ENCODE peak calls at places on chromosomes 11 and 22, in ten cellular contexts. Y, M, Z, A, L, Q, G, K, E and T are unnamed samples.

GRCh38 chr11:80993561-80993960 is 1552.7 kb upstream of the TENM4 start:
- DNase-seq in Y (no peak), M (no peak), Z (no peak), A (no peak), L (no peak), Q (no peak), G (no peak), K (no peak), E (no peak), T (no peak)

GRCh38 chr11:118953265-118953664 is 2.8 kb upstream of the UPK2 start:
- DNase-seq in Y (peak; percentile 23), M (no peak), Z (no peak), A (no peak), L (peak; percentile 21), Q (no peak), G (no peak), K (no peak), E (peak; percentile 4), T (peak; percentile 63)

GRCh38 chr22:40694409-40694808 is 15.1 kb downstream of the MCHR1 start:
- DNase-seq in Y (peak; percentile 35), M (no peak), Z (no peak), A (no peak), L (no peak), Q (no peak), G (no peak), K (no peak), E (no peak), T (no peak)

GRCh38 chr11:12704049-12704448 is 29.8 kb downstream of the TEAD1 start:
- DNase-seq in Y (peak; percentile 73), M (no peak), Z (no peak), A (no peak), L (no peak), Q (no peak), G (no peak), K (no peak), E (no peak), T (no peak)

GRCh38 chr11:116366451-116366850 is 406.3 kb downstream of the BUD13 start:
- DNase-seq in Y (no peak), M (no peak), Z (no peak), A (no peak), L (no peak), Q (no peak), G (no peak), K (no peak), E (no peak), T (no peak)

GRCh38 chr11:79021601-79022000 is 419.2 kb downstream of the TENM4 start:
- DNase-seq in Y (no peak), M (no peak), Z (no peak), A (no peak), L (no peak), Q (no peak), G (no peak), K (no peak), E (no peak), T (no peak)

GRCh38 chr22:28426346-28427132 is 253.1 kb downstream of the TTC28 start:
- DNase-seq in Y (no peak), M (no peak), Z (no peak), A (no peak), L (no peak), Q (no peak), G (no peak), K (no peak), E (no peak), T (no peak)

GRCh38 chr11:114877976-114878375 is 199.6 kb downstream of the NXPE2 start:
- DNase-seq in Y (no peak), M (no peak), Z (no peak), A (no peak), L (no peak), Q (no peak), G (no peak), K (peak; percentile 35), E (no peak), T (no peak)

GRCh38 chr11:20113147-20113435 is 47.2 kb downstream of the DBX1 start:
- DNase-seq in Y (no peak), M (no peak), Z (peak; percentile 31), A (no peak), L (no peak), Q (no peak), G (no peak), K (no peak), E (no peak), T (no peak)

GRCh38 chr22:44003776-44004460 is 20.2 kb upstream of the PARVB start:
- DNase-seq in Y (no peak), M (no peak), Z (no peak), A (no peak), L (no peak), Q (no peak), G (no peak), K (peak; percentile 57), E (no peak), T (no peak)

GRCh38 chr11:2562181-2562581 is 117.4 kb downstream of the KCNQ1 start:
- DNase-seq in Y (no peak), M (peak; percentile 36), Z (peak; percentile 43), A (no peak), L (no peak), Q (peak; percentile 36), G (no peak), K (no peak), E (peak; percentile 69), T (no peak)

GRCh38 chr11:96341237-96342130 is 1.5 kb downstream of the MAML2 start:
- DNase-seq in Y (peak; percentile 70), M (peak; percentile 70), Z (peak; percentile 36), A (no peak), L (peak; percentile 35), Q (peak; percentile 87), G (no peak), K (no peak), E (peak; percentile 86), T (peak; percentile 45)

GRCh38 chr11:44464741-44465140 is 100.7 kb upstream of the CD82 start:
- DNase-seq in Y (no peak), M (no peak), Z (no peak), A (no peak), L (no peak), Q (no peak), G (no peak), K (no peak), E (no peak), T (no peak)
- TF ChIP-seq CTCF in Y (no peak), M (no peak), Z (no peak), A (no peak), L (peak; percentile 37), Q (no peak), G (no peak), K (no peak), E (no peak), T (no peak)

GRCh38 chr11:48167380-48167779 is 49.2 kb upstream of the OR4B1 start:
- DNase-seq in Y (no peak), M (no peak), Z (no peak), A (no peak), L (no peak), Q (no peak), G (no peak), K (no peak), E (no peak), T (no peak)
- H3K4me1 ChIP-seq in Y (peaks cover 20% of the 10 kb centered on the region), M (no peaks in the 10 kb centered on the region), Z (no peaks in the 10 kb centered on the region), A (peaks cover 20% of the 10 kb centered on the region), L (peaks cover 5% of the 10 kb centered on the region), Q (peaks cover 17% of the 10 kb centered on the region), G (peaks cover 16% of the 10 kb centered on the region), K (peaks cover 24% of the 10 kb centered on the region), E (no peaks in the 10 kb centered on the region), T (peaks cover 9% of the 10 kb centered on the region)

GRCh38 chr11:126997641-126998040 is 2.9 kb downstream of the KIRREL3 start:
- DNase-seq in Y (no peak), M (no peak), Z (no peak), A (no peak), L (no peak), Q (no peak), G (no peak), K (no peak), E (no peak), T (no peak)
- H3K4me3 ChIP-seq in Y (no peak overlapping the region), M (no peak overlapping the region), Z (no peak overlapping the region), A (no peak overlapping the region), L (no peak overlapping the region), Q (no peak overlapping the region), G (no peak overlapping the region), K (no peak overlapping the region), E (no peak overlapping the region), T (no peak overlapping the region)

DNA sequence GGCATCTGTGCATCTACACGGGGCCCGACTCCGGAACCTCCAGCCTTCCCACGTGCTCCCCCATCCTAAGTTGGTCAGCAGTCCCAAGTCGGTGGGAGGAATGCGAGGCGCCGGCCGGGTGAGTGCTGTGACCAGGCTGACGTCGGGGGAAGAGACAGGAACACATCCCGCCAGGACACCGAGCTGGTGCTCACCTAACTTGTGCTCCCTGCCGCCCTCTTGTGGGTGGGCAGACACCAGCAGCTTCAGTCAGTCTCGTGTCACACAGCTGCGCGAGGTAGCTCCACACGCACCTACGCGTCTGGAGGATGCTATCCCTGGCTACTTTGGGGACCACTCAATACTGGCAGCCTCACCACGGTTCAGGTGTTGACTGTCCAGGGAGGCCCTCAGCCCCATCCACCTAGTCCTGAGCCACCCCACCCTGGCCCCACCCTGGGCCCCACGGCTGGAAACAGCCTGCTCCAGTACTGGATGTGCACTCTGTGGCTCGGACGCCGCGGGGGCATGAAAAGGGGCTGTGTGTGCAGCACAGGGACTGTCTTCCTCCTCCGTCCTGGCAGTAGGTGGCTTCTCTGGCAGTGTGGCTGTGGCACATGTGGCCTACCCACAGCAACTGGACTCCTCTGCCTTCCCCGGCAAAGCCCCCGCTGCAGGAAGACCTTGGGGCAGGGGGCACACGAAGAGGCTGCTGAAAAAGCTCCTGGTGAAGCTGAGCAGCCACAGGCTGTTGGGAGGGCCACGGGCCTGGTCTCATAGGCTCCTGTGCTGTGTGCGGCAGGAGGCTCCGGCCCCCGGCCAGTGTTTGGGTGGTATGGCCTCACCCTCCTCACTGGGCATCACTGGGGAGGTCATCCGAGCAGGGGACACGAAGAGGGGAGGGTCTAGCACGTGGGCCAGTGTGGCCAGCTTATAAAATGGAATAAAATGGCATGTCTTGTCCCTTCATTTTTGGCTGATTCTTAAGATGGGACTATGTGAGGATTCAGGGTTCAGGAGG is 11.2 kb upstream of the BID start:
- DNase-seq in Y (peak; percentile 22), M (peak; percentile 91), Z (peak; percentile 75), A (no peak), L (peak; percentile 69), Q (peak; percentile 90), G (no peak), K (no peak), E (no peak), T (peak; percentile 70)
- TF ChIP-seq CTCF in Y (peak; percentile 58), M (peak; percentile 67), Z (peak; percentile 58), A (peak; percentile 78), L (peak; percentile 83), Q (peak; percentile 69), G (peak; percentile 48), K (peak; percentile 60), E (peak; percentile 51), T (peak; percentile 60)

GRCh38 chr22:32335471-32335870 is 22.2 kb upstream of the RFPL3 start:
- DNase-seq in Y (no peak), M (no peak), Z (no peak), A (no peak), L (no peak), Q (no peak), G (no peak), K (no peak), E (no peak), T (no peak)
- H3K4me1 ChIP-seq in Y (no peaks in the 10 kb centered on the region), M (no peaks in the 10 kb centered on the region), Z (no peaks in the 10 kb centered on the region), A (peaks cover 9% of the 10 kb centered on the region), L (no peaks in the 10 kb centered on the region), Q (no peaks in the 10 kb centered on the region), G (no peaks in the 10 kb centered on the region), K (no peaks in the 10 kb centered on the region), E (peaks cover 2% of the 10 kb centered on the region), T (no peaks in the 10 kb centered on the region)

GRCh38 chr22:17946691-17947367 is 77.5 kb downstream of the MICAL3 start:
- DNase-seq in Y (no peak), M (no peak), Z (no peak), A (no peak), L (no peak), Q (no peak), G (no peak), K (peak; percentile 35), E (no peak), T (no peak)
- H3K4me3 ChIP-seq in Y (no peak overlapping the region), M (no peak overlapping the region), Z (no peak overlapping the region), A (no peak overlapping the region), L (no peak overlapping the region), Q (no peak overlapping the region), G (no peak overlapping the region), K (no peak overlapping the region), E (no peak overlapping the region), T (no peak overlapping the region)